ENCODE peak calls at places on chromosomes 11 and 22, in ten cellular contexts. H is HL-60, G is AG04450, K is psoas muscle, A is OCI-LY7, U is kidney, M is neural progenitor cell, Q is gastrocnemius medialis, V is MM.1S, O is A549. E is an unnamed sample.

GRCh38 chr11:12186683-12187082 is 76.3 kb downstream of the MICAL2 start:
- DNase-seq in H (no peak), G (no peak), K (no peak), A (no peak), U (no peak), M (no peak), Q (no peak), V (no peak), O (no peak), E (peak)

GRCh38 chr22:33073989-33074391 is 15.8 kb upstream of the SYN3 start:
- DNase-seq in H (no peak), G (no peak), K (no peak), A (no peak), U (no peak), M (no peak), Q (no peak), V (no peak), O (peak), E (no peak)

GRCh38 chr11:75800136-75800675 is 14.8 kb upstream of the UVRAG start:
- DNase-seq in H (no peak), G (no peak), K (no peak), A (no peak), U (peak), M (no peak), Q (no peak), V (no peak), O (no peak), E (no peak)

GRCh38 chr11:76861490-76861953 is 804 bp downstream of the ACER3 start:
- DNase-seq in H (no peak), G (no peak), K (no peak), A (peak), U (no peak), M (peak), Q (no peak), V (no peak), O (no peak), E (peak)

GRCh38 chr11:113311536-113311935 is 2.8 kb upstream of the TTC12 start:
- DNase-seq in H (no peak), G (no peak), K (no peak), A (no peak), U (no peak), M (no peak), Q (no peak), V (no peak), O (no peak), E (no peak)

GRCh38 chr11:60994450-60995135 is 23.1 kb downstream of the CD6 start:
- DNase-seq in H (no peak), G (no peak), K (no peak), A (no peak), U (peak), M (no peak), Q (no peak), V (peak), O (no peak), E (no peak)

GRCh38 chr11:85076535-85077330 is 550.4 kb downstream of the DLG2 start:
- DNase-seq in H (no peak), G (no peak), K (no peak), A (no peak), U (no peak), M (no peak), Q (no peak), V (peak), O (no peak), E (no peak)

GRCh38 chr11:15720460-15720859 is 605.7 kb downstream of the INSC start:
- DNase-seq in H (no peak), G (no peak), K (no peak), A (no peak), U (no peak), M (no peak), Q (no peak), V (no peak), O (no peak), E (no peak)

GRCh38 chr11:87851234-87851633 is 324.0 kb downstream of the RAB38 start:
- DNase-seq in H (no peak), G (peak), K (no peak), A (no peak), U (no peak), M (no peak), Q (no peak), V (no peak), O (peak), E (no peak)

GRCh38 chr11:78216571-78217287 is 28.0 kb downstream of the USP35 start:
- DNase-seq in H (no peak), G (no peak), K (no peak), A (no peak), U (no peak), M (no peak), Q (no peak), V (no peak), O (peak), E (no peak)

GRCh38 chr22:34096770-34097169 is 176.5 kb upstream of the LARGE1 start:
- DNase-seq in H (no peak), G (no peak), K (no peak), A (no peak), U (no peak), M (no peak), Q (no peak), V (no peak), O (no peak), E (no peak)

GRCh38 chr11:116224154-116224888 is 548.5 kb downstream of the BUD13 start:
- DNase-seq in H (peak), G (peak), K (peak), A (peak), U (no peak), M (peak), Q (no peak), V (peak), O (peak), E (peak)

GRCh38 chr11:68753300-68753699 is 2.0 kb upstream of the TESMIN start:
- DNase-seq in H (no peak), G (no peak), K (no peak), A (peak), U (no peak), M (no peak), Q (no peak), V (no peak), O (no peak), E (peak)

GRCh38 chr11:71977743-71978418 is 20.8 kb upstream of the IL18BP start:
- DNase-seq in H (peak), G (no peak), K (no peak), A (peak), U (no peak), M (peak), Q (peak), V (peak), O (peak), E (no peak)

GRCh38 chr11:2380807-2381350 is 3.8 kb downstream of the CD81 start:
- DNase-seq in H (peak), G (no peak), K (peak), A (no peak), U (peak), M (no peak), Q (peak), V (no peak), O (no peak), E (no peak)

GRCh38 chr11:95913830-95914229 is 10.1 kb downstream of the MTMR2 start:
- DNase-seq in H (no peak), G (no peak), K (no peak), A (no peak), U (no peak), M (no peak), Q (no peak), V (no peak), O (no peak), E (no peak)

GRCh38 chr22:29306175-29306829 is at the start of gene GAS2L1:
- DNase-seq in H (peak), G (peak), K (peak), A (peak), U (peak), M (peak), Q (peak), V (peak), O (peak), E (peak)

GRCh38 chr22:26884921-26885320 is 227.5 kb downstream of the MIAT start:
- DNase-seq in H (no peak), G (no peak), K (peak), A (no peak), U (no peak), M (no peak), Q (no peak), V (no peak), O (no peak), E (no peak)

GRCh38 chr11:9461760-9462134 is 935 bp downstream of the ZNF143 start:
- DNase-seq in H (no peak), G (no peak), K (no peak), A (peak), U (no peak), M (no peak), Q (no peak), V (peak), O (peak), E (no peak)

GRCh38 chr11:121575250-121575962 is 122.6 kb upstream of the SORL1-AS1 start:
- DNase-seq in H (peak), G (peak), K (peak), A (no peak), U (peak), M (no peak), Q (peak), V (no peak), O (no peak), E (peak)

GRCh38 chr11:89491141-89491690 is at the start of gene NOX4:
- DNase-seq in H (no peak), G (no peak), K (peak), A (no peak), U (peak), M (peak), Q (peak), V (no peak), O (no peak), E (no peak)

GRCh38 chr11:43925932-43926505 is 16.4 kb upstream of the C11orf96 start:
- DNase-seq in H (no peak), G (no peak), K (no peak), A (no peak), U (no peak), M (no peak), Q (no peak), V (no peak), O (no peak), E (no peak)

GRCh38 chr11:133669371-133670046 is 137.2 kb upstream of the OPCML start:
- DNase-seq in H (no peak), G (no peak), K (no peak), A (no peak), U (no peak), M (peak), Q (no peak), V (no peak), O (no peak), E (no peak)

GRCh38 chr22:18035740-18036139 is 11.4 kb upstream of the MICAL3 start:
- DNase-seq in H (no peak), G (no peak), K (peak), A (no peak), U (peak), M (no peak), Q (peak), V (no peak), O (peak), E (no peak)

GRCh38 chr22:21632237-21632895 is at the start of gene CCDC116:
- DNase-seq in H (peak), G (no peak), K (no peak), A (peak), U (peak), M (peak), Q (no peak), V (no peak), O (peak), E (no peak)

GRCh38 chr22:39309881-39310714 is 9.3 kb downstream of the RPL3 start:
- DNase-seq in H (no peak), G (no peak), K (no peak), A (peak), U (no peak), M (no peak), Q (no peak), V (no peak), O (no peak), E (no peak)

GRCh38 chr22:50730941-50731661 is 6.9 kb upstream of the ACR start:
- DNase-seq in H (no peak), G (no peak), K (no peak), A (no peak), U (peak), M (no peak), Q (peak), V (no peak), O (no peak), E (no peak)

GRCh38 chr11:57776101-57776511 is 14.5 kb downstream of the CTNND1 start:
- DNase-seq in H (no peak), G (no peak), K (no peak), A (no peak), U (no peak), M (peak), Q (no peak), V (no peak), O (no peak), E (peak)

GRCh38 chr22:50340157-50340879 is 2.8 kb upstream of the PPP6R2 start:
- DNase-seq in H (peak), G (no peak), K (no peak), A (no peak), U (no peak), M (peak), Q (no peak), V (no peak), O (peak), E (peak)

GRCh38 chr11:72483412-72484186 is 49.3 kb upstream of the CLPB start:
- DNase-seq in H (peak), G (no peak), K (no peak), A (no peak), U (no peak), M (no peak), Q (peak), V (peak), O (peak), E (no peak)

GRCh38 chr11:96263361-96263763 is 79.6 kb downstream of the MAML2 start:
- DNase-seq in H (no peak), G (no peak), K (no peak), A (no peak), U (no peak), M (no peak), Q (no peak), V (no peak), O (peak), E (no peak)

GRCh38 chr11:119694334-119694733 is 34.7 kb downstream of the NECTIN1 start:
- DNase-seq in H (peak), G (no peak), K (no peak), A (peak), U (no peak), M (no peak), Q (no peak), V (peak), O (peak), E (peak)

GRCh38 chr11:12128191-12128841 is 17.9 kb downstream of the MICAL2 start:
- DNase-seq in H (peak), G (no peak), K (no peak), A (no peak), U (no peak), M (no peak), Q (no peak), V (no peak), O (no peak), E (no peak)

GRCh38 chr22:46049726-46050450 is 72.9 kb upstream of the WNT7B start:
- DNase-seq in H (peak), G (no peak), K (no peak), A (no peak), U (peak), M (no peak), Q (peak), V (no peak), O (no peak), E (no peak)

GRCh38 chr11:28911829-28912228 is 803.6 kb downstream of the METTL15 start:
- DNase-seq in H (no peak), G (no peak), K (no peak), A (no peak), U (no peak), M (no peak), Q (no peak), V (no peak), O (no peak), E (no peak)

GRCh38 chr11:117618956-117619355 is 178.1 kb downstream of the DSCAML1 start:
- DNase-seq in H (no peak), G (no peak), K (no peak), A (no peak), U (no peak), M (peak), Q (no peak), V (no peak), O (no peak), E (peak)

DNA sequence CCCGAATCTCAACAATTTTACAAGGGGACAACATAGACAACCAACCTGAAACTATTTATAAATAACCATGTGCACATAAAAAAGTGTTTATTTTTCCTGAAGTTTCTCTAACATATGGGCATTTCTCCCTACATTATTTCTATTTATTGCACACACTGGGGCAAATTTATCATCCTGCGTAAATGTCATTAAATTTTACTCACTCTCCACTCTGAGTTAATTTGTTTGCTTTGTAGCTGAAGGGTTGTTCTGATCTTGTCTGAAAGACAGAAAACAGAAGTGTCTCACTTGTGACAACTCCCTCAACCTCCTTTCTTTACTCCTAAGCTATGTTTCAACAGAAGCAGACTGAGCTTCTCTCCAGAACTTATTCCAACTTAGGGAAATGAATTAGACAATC is 194.2 kb downstream of the HIPK3 start:
- DNase-seq in H (no peak), G (no peak), K (no peak), A (no peak), U (no peak), M (no peak), Q (no peak), V (no peak), O (no peak), E (no peak)
- H3K27ac ChIP-seq in H (no peak), G (no peak), K (no peak), A (no peak), U (no peak), M (no peak), Q (no peak), V (no peak), O (no peak), E (no peak)

GRCh38 chr11:19367051-19367709 is 126.4 kb upstream of the E2F8 start:
- DNase-seq in H (no peak), G (no peak), K (peak), A (no peak), U (no peak), M (no peak), Q (peak), V (no peak), O (no peak), E (no peak)
- TF ChIP-seq CTCF in H (no peak), G (no peak), K (no peak), A (no peak), U (no peak), M (no peak), Q (no peak), V (no peak), O (no peak), E (no peak)

GRCh38 chr11:94834931-94835330 is 66.8 kb downstream of the AMOTL1 start:
- DNase-seq in H (no peak), G (no peak), K (no peak), A (no peak), U (no peak), M (no peak), Q (no peak), V (no peak), O (no peak), E (no peak)
- H3K27ac ChIP-seq in H (no peak), G (peak), K (peak), A (no peak), U (no peak), M (no peak), Q (peak), V (no peak), O (no peak), E (no peak)

GRCh38 chr11:40294343-40294723 is 1165.1 kb downstream of the LRRC4C start:
- DNase-seq in H (no peak), G (no peak), K (no peak), A (no peak), U (peak), M (no peak), Q (no peak), V (no peak), O (no peak), E (no peak)
- TF ChIP-seq CTCF in H (no peak), G (no peak), K (no peak), A (peak), U (no peak), M (no peak), Q (no peak), V (no peak), O (no peak), E (no peak)

DNA sequence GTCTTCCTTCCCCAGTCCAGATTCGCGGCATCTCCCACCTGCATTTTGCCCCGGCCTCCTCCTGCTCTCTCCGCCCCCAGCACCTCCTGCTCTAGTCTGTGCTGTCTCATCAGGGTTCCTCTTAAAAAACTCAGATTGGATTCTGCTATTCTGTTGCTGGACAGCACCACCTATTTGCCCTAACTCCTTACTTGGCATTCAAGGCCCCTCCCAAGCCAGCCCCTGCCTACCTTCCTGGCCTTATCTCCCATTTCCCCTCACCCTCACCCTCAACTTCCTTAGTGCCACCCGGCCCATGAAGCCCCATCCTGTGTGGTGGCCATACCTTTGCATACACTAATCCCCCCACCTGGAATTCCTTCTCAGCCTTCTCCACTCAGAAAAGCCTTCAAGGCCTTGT is 59.9 kb upstream of the PRDM11 start:
- DNase-seq in H (no peak), G (no peak), K (no peak), A (no peak), U (peak), M (no peak), Q (no peak), V (no peak), O (no peak), E (no peak)
- H3K27ac ChIP-seq in H (no peak), G (no peak), K (no peak), A (no peak), U (no peak), M (peak), Q (no peak), V (no peak), O (no peak), E (peak)

GRCh38 chr11:100738701-100739100 is 51.6 kb downstream of the ARHGAP42 start:
- DNase-seq in H (no peak), G (no peak), K (no peak), A (no peak), U (no peak), M (no peak), Q (no peak), V (no peak), O (no peak), E (no peak)

GRCh38 chr11:100734743-100735527 is 47.8 kb downstream of the ARHGAP42 start:
- DNase-seq in H (no peak), G (no peak), K (no peak), A (no peak), U (no peak), M (no peak), Q (no peak), V (peak), O (no peak), E (no peak)

GRCh38 chr11:100732949-100733348 is 45.9 kb downstream of the ARHGAP42 start:
- DNase-seq in H (no peak), G (no peak), K (no peak), A (no peak), U (no peak), M (no peak), Q (no peak), V (no peak), O (no peak), E (no peak)

GRCh38 chr11:100739636-100740035 is 52.5 kb downstream of the ARHGAP42 start:
- DNase-seq in H (no peak), G (peak), K (no peak), A (no peak), U (no peak), M (peak), Q (no peak), V (no peak), O (peak), E (no peak)

GRCh38 chr11:100735949-100736675 is 49.0 kb downstream of the ARHGAP42 start:
- DNase-seq in H (no peak), G (no peak), K (no peak), A (no peak), U (no peak), M (peak), Q (no peak), V (peak), O (peak), E (no peak)
- TF ChIP-seq CTCF in H (no peak), G (no peak), K (no peak), A (no peak), U (no peak), M (peak), Q (no peak), V (no peak), O (no peak), E (no peak)

GRCh38 chr11:129996113-129996870 is 6.3 kb downstream of the PRDM10 start:
- DNase-seq in H (no peak), G (no peak), K (no peak), A (peak), U (peak), M (no peak), Q (no peak), V (no peak), O (no peak), E (no peak)
- H3K27ac ChIP-seq in H (no peak), G (no peak), K (no peak), A (peak), U (no peak), M (no peak), Q (no peak), V (no peak), O (no peak), E (no peak)